ENCODE peak calls at places on chromosomes 11 and 22, in seven cellular contexts. B, L, F, K, W, M and N are unnamed samples.
A peak's percentile ranks its signal among the peaks of the same experiment; 100 is the strongest.

GRCh38 chr11:60942207-60942606 is 9.8 kb downstream of the SLC15A3 start:
- DNase-seq in F (no peak), B (no peak), K (no peak), M (no peak), W (no peak), L (no peak), N (no peak)

GRCh38 chr11:46315033-46315738 is 32.1 kb upstream of the DGKZ start:
- DNase-seq in K (peak; percentile 4), F (peak; percentile 57), W (peak; percentile 75), M (peak; percentile 85), L (peak; percentile 66), B (peak; percentile 77), N (peak; percentile 57)

GRCh38 chr22:31248138-31248745 is 36.1 kb downstream of the LIMK2 start:
- DNase-seq in M (peak; percentile 87), L (peak; percentile 94), W (peak; percentile 97), F (peak; percentile 52), K (no peak), B (peak; percentile 76), N (no peak)

GRCh38 chr11:57648791-57649735 is 649 bp downstream of the YPEL4 start:
- DNase-seq in M (no peak), F (no peak), W (peak; percentile 28), B (no peak), K (no peak), L (no peak), N (no peak)

GRCh38 chr22:22696104-22696503 is 51.7 kb downstream of the GGTLC2 start:
- DNase-seq in K (no peak), L (no peak), B (no peak), F (no peak), W (no peak), M (no peak), N (no peak)

GRCh38 chr11:35407041-35407440 is 12.3 kb downstream of the SLC1A2 start:
- DNase-seq in L (no peak), K (no peak), W (no peak), M (no peak), B (no peak), F (no peak), N (no peak)

GRCh38 chr11:73852049-73852448 is 24.6 kb downstream of the COA4 start:
- DNase-seq in M (no peak), L (no peak), W (no peak), K (no peak), F (no peak), B (no peak), N (no peak)

GRCh38 chr11:75547617-75548054 is 14.4 kb upstream of the SERPINH1 start:
- DNase-seq in B (peak; percentile 67), W (peak; percentile 58), M (peak; percentile 78), L (no peak), F (peak; percentile 53), K (peak; percentile 52), N (peak; percentile 64)

GRCh38 chr11:77604281-77604680 is 14.5 kb downstream of the AQP11 start:
- DNase-seq in F (no peak), M (no peak), K (no peak), W (no peak), B (no peak), L (no peak), N (no peak)

GRCh38 chr11:126764221-126764620 is 236.3 kb downstream of the KIRREL3 start:
- DNase-seq in B (no peak), L (no peak), W (peak; percentile 5), M (no peak), F (no peak), K (no peak), N (no peak)

GRCh38 chr11:132623496-132623895 is 908.8 kb downstream of the OPCML start:
- DNase-seq in L (no peak), M (no peak), B (no peak), F (no peak), K (no peak), W (no peak), N (no peak)

GRCh38 chr11:70577258-70577603 is 178.9 kb downstream of the CTTN start:
- DNase-seq in L (no peak), W (no peak), K (no peak), B (no peak), F (no peak), M (no peak), N (no peak)

GRCh38 chr11:132895340-132895739 is 637.0 kb downstream of the OPCML start:
- DNase-seq in M (no peak), K (no peak), B (no peak), L (peak; percentile 97), F (no peak), W (peak; percentile 97), N (no peak)

GRCh38 chr11:69943506-69943905 is 124.3 kb upstream of the FGF3 start:
- DNase-seq in M (no peak), K (no peak), F (no peak), B (no peak), L (no peak), W (no peak), N (no peak)

GRCh38 chr11:133821776-133822175 is 23.5 kb downstream of the SPATA19 start:
- DNase-seq in L (no peak), B (peak; percentile 56), M (no peak), F (peak; percentile 13), K (peak; percentile 37), W (peak; percentile 12), N (peak; percentile 48)

GRCh38 chr11:7227724-7228123 is 24.0 kb upstream of the SYT9 start:
- DNase-seq in B (no peak), K (no peak), F (no peak), L (no peak), W (no peak), M (no peak), N (no peak)

GRCh38 chr11:89405629-89406028 is 85.5 kb downstream of the NOX4 start:
- DNase-seq in B (no peak), F (no peak), M (peak; percentile 5), L (no peak), W (no peak), K (no peak), N (no peak)

GRCh38 chr11:95575517-95575916 is 214.1 kb downstream of the FAM76B start:
- DNase-seq in W (peak; percentile 32), M (no peak), F (no peak), K (no peak), L (no peak), B (no peak), N (no peak)

GRCh38 chr11:12460441-12460840 is 83.1 kb downstream of the PARVA start:
- DNase-seq in F (no peak), B (no peak), M (no peak), K (no peak), W (peak; percentile 66), L (peak; percentile 50), N (peak; percentile 14)

GRCh38 chr11:64854534-64855502 is 10.4 kb upstream of the CDC42BPG start:
- DNase-seq in K (no peak), L (peak; percentile 86), M (peak; percentile 96), F (peak; percentile 95), W (peak; percentile 93), B (peak; percentile 86), N (peak; percentile 80)

GRCh38 chr22:45422237-45422983 is 8.9 kb downstream of the RIBC2 start:
- DNase-seq in K (no peak), B (no peak), F (no peak), L (no peak), W (no peak), M (no peak), N (no peak)

GRCh38 chr11:60918941-60919275 is 5.0 kb downstream of the TMEM109 start:
- DNase-seq in F (no peak), M (no peak), L (peak; percentile 73), B (no peak), W (peak; percentile 45), K (no peak), N (no peak)

GRCh38 chr11:12235549-12235944 is 125.2 kb downstream of the MICAL2 start:
- DNase-seq in L (no peak), M (no peak), K (no peak), B (no peak), W (no peak), F (no peak), N (peak; percentile 69)

GRCh38 chr11:105821781-105822180 is 200.3 kb downstream of the MSANTD4 start:
- DNase-seq in K (no peak), W (no peak), M (no peak), L (no peak), F (no peak), B (no peak), N (no peak)

GRCh38 chr22:36790648-36791047 is 14.7 kb upstream of the IFT27 start:
- DNase-seq in B (no peak), F (no peak), K (no peak), W (no peak), L (no peak), M (no peak), N (no peak)

GRCh38 chr11:30489076-30489475 is 97.1 kb downstream of the MPPED2 start:
- DNase-seq in L (no peak), W (no peak), K (no peak), F (no peak), B (no peak), M (no peak), N (no peak)

GRCh38 chr22:23212061-23213030 is 32.0 kb downstream of the BCR start:
- DNase-seq in B (no peak), L (no peak), W (no peak), K (peak; percentile 66), F (no peak), M (no peak), N (no peak)

GRCh38 chr11:1923201-1923956 is 3.9 kb downstream of the TNNT3 start:
- DNase-seq in L (no peak), F (no peak), K (no peak), M (no peak), B (no peak), W (no peak), N (no peak)